ENCODE peak calls at places on chromosomes 1 and 21, in four cellular contexts. T is cardiac muscle cell; G is T-helper 2 cell treated with Interferon-gamma antibody and Interleukin-4, amounts not matched to agents 5 μg/mL and 100 μg/mL, for 36 hours; C is stimulated activated CD8-positive, alpha-beta memory T cell treated with anti-CD3 and anti-CD28 coated beads, Interleukin-4, amount 100 ng/mL, for 1 hour. J is an unnamed sample.
A peak's percentile ranks its signal among the peaks of the same experiment; 100 is the strongest.

GRCh38 chr1:39590546-39590945 is 14.0 kb upstream of the PABPC4 start:
- DNase-seq in T (peak; percentile 39), G (no peak), C (no peak), J (no peak)

GRCh38 chr1:93817819-93818569 is 61.0 kb downstream of the DNTTIP2 start:
- DNase-seq in T (no peak), G (no peak), C (no peak), J (no peak)

GRCh38 chr1:43207229-43207853 is 35.2 kb downstream of the CFAP57 start:
- DNase-seq in T (peak; percentile 81), G (no peak), C (no peak), J (no peak)

GRCh38 chr21:34986561-34987533 is 62.3 kb downstream of the RUNX1 start:
- DNase-seq in T (peak; percentile 76), G (peak; percentile 88), C (peak; percentile 42), J (no peak)

GRCh38 chr21:45000637-45001133 is 60.9 kb downstream of the SLX9 start:
- DNase-seq in T (no peak), G (no peak), C (no peak), J (no peak)

GRCh38 chr1:206587904-206588303 is 24.4 kb downstream of the EIF2D start:
- DNase-seq in T (no peak), G (no peak), C (no peak), J (no peak)

GRCh38 chr1:21251773-21252471 is 38.3 kb downstream of the ECE1 start:
- DNase-seq in T (peak; percentile 90), G (peak; percentile 38), C (no peak), J (no peak)

GRCh38 chr1:101713760-101714159 is 283.0 kb downstream of the OLFM3 start:
- DNase-seq in T (no peak), G (no peak), C (no peak), J (no peak)

GRCh38 chr1:152457071-152457470 is 43.0 kb upstream of the CRNN start:
- DNase-seq in T (no peak), G (no peak), C (no peak), J (no peak)